ENCODE peak calls at places on chromosomes 11 and 22, in five cellular contexts. S is ecto neural progenitor cell, R is WTC11, I is GM04503, O is glutamatergic neuron. J is an unnamed sample.

GRCh38 chr11:39651857-39652461 is 1807.5 kb downstream of the LRRC4C start:
- DNase-seq in S (no peak), O (no peak), I (no peak), R (no peak), J (no peak)

GRCh38 chr11:34682822-34683221 is 61.9 kb downstream of the EHF start:
- DNase-seq in O (no peak), R (no peak), S (no peak), I (no peak), J (no peak)

GRCh38 chr11:94151903-94152677 is 23.4 kb downstream of the PANX1 start:
- DNase-seq in O (no peak), S (no peak), I (no peak), R (no peak), J (no peak)

GRCh38 chr11:5198285-5198684 is 2.2 kb downstream of the OR51V1 start:
- DNase-seq in R (no peak), S (no peak), O (no peak), I (no peak), J (no peak)

GRCh38 chr11:27718853-27719574 is 18.8 kb upstream of the BDNF start:
- DNase-seq in S (peak), I (no peak), R (peak), O (peak), J (no peak)

GRCh38 chr11:124174001-124174400 is 9.1 kb upstream of the OR10D3 start:
- DNase-seq in R (no peak), S (no peak), I (peak), O (no peak), J (peak)

GRCh38 chr22:29916007-29916544 is 33.1 kb downstream of the MTMR3 start:
- DNase-seq in S (no peak), I (no peak), R (no peak), O (no peak), J (no peak)

GRCh38 chr22:35498026-35498425 is 42.6 kb upstream of the RASD2 start:
- DNase-seq in R (no peak), O (no peak), I (no peak), S (no peak), J (no peak)

GRCh38 chr22:23237201-23237798 is 57.0 kb downstream of the BCR start:
- DNase-seq in O (peak), R (peak), I (no peak), S (peak), J (no peak)

GRCh38 chr22:17369553-17370035 is 334 bp downstream of the CECR2 start:
- DNase-seq in R (peak), I (no peak), S (peak), O (peak), J (peak)

GRCh38 chr22:40243891-40244290 is 66.2 kb downstream of the TNRC6B start:
- DNase-seq in R (no peak), O (no peak), I (no peak), S (no peak), J (no peak)

GRCh38 chr22:38412435-38413084 is 42.4 kb downstream of the KCNJ4 start:
- DNase-seq in I (no peak), O (no peak), R (peak), S (peak), J (peak)

GRCh38 chr11:27385245-27385644 is 22.2 kb upstream of the CCDC34 start:
- DNase-seq in O (peak), I (peak), S (no peak), R (no peak), J (no peak)

GRCh38 chr22:40070701-40071100 is 75.9 kb downstream of the FAM83F start:
- DNase-seq in I (peak), S (no peak), O (no peak), R (no peak), J (no peak)